ENCODE peak calls at places on chromosomes 7 and 10, in seven cellular contexts. V is GM10248; A is fibroblast of mammary gland; O is CD4-positive, alpha-beta memory T cell; I is neural crest cell; E is Peyer's patch; P is HuH-7. T is an unnamed sample.

GRCh38 chr10:78648256-78648860 is 420.4 kb upstream of the ZMIZ1 start:
- DNase-seq in V (no peak), A (peak), O (no peak), I (no peak), E (no peak), P (no peak), T (no peak)

GRCh38 chr7:891291-891690 is 14.9 kb downstream of the GET4 start:
- DNase-seq in V (no peak), A (no peak), O (no peak), I (no peak), E (no peak), P (no peak), T (no peak)

GRCh38 chr7:110522061-110522750 is 568.7 kb upstream of the LRRN3 start:
- DNase-seq in V (no peak), A (no peak), O (no peak), I (no peak), E (no peak), P (no peak), T (no peak)

GRCh38 chr7:106486331-106486730 is 174.6 kb downstream of the CCDC71L start:
- DNase-seq in V (no peak), A (peak), O (no peak), I (no peak), E (no peak), P (no peak), T (no peak)

GRCh38 chr10:77493851-77494788 is 143.5 kb downstream of the KCNMA1 start:
- DNase-seq in V (no peak), A (peak), O (no peak), I (peak), E (no peak), P (peak), T (peak)

GRCh38 chr7:131546583-131547111 is 9.8 kb downstream of the PODXL start:
- DNase-seq in V (peak), A (peak), O (peak), I (peak), E (no peak), P (peak), T (no peak)

GRCh38 chr7:90611115-90611514 is 15.0 kb downstream of the CDK14 start:
- DNase-seq in V (peak), A (peak), O (no peak), I (no peak), E (no peak), P (no peak), T (no peak)

GRCh38 chr10:71696635-71697326 is 22.8 kb downstream of the C10orf105 start:
- DNase-seq in V (peak), A (peak), O (peak), I (peak), E (peak), P (peak), T (peak)

GRCh38 chr10:48759113-48759901 is 74.6 kb downstream of the WDFY4 start:
- DNase-seq in V (no peak), A (no peak), O (no peak), I (no peak), E (no peak), P (no peak), T (no peak)

GRCh38 chr10:3068201-3068967 is 1.0 kb downstream of the PFKP start:
- DNase-seq in V (peak), A (peak), O (peak), I (peak), E (peak), P (no peak), T (peak)

GRCh38 chr7:155715406-155715805 is 70.9 kb downstream of the RBM33 start:
- DNase-seq in V (no peak), A (no peak), O (no peak), I (no peak), E (no peak), P (peak), T (no peak)

GRCh38 chr7:48255046-48255445 is 83.8 kb downstream of the ABCA13 start:
- DNase-seq in V (no peak), A (peak), O (no peak), I (no peak), E (no peak), P (no peak), T (peak)

GRCh38 chr7:70637726-70638125 is 494.2 kb upstream of the GALNT17 start:
- DNase-seq in V (no peak), A (no peak), O (no peak), I (no peak), E (no peak), P (no peak), T (no peak)

T was measured in GM06990.